ENCODE peak calls at places on chromosomes 1 and 21, in four cellular contexts. A is left ventricle myocardium inferior, C is brain microvascular endothelial cell, Q is GM12864. V is an unnamed sample.

GRCh38 chr1:31095298-31095981 is 29.9 kb upstream of the PUM1 start:
- DNase-seq in A (no peak), C (peak; percentile 24), Q (no peak), V (no peak)

GRCh38 chr1:9793291-9793690 is 30.5 kb downstream of the CLSTN1 start:
- DNase-seq in Q (no peak), A (no peak), C (no peak), V (peak; percentile 38)

GRCh38 chr1:192788184-192788583 is 20.7 kb upstream of the RGS2 start:
- DNase-seq in A (no peak), C (peak; percentile 87), Q (no peak), V (no peak)

GRCh38 chr1:25109527-25109926 is 122.8 kb downstream of the SYF2 start:
- DNase-seq in Q (no peak), A (no peak), C (no peak), V (no peak)

GRCh38 chr1:157992813-157993178 is 649 bp upstream of the KIRREL1 start:
- DNase-seq in A (no peak), Q (no peak), C (no peak), V (no peak)

GRCh38 chr1:29298175-29298720 is 61.9 kb downstream of the PTPRU start:
- DNase-seq in C (no peak), Q (no peak), A (no peak), V (no peak)

GRCh38 chr21:43025636-43026180 is 49.9 kb downstream of the CBS start:
- DNase-seq in A (no peak), Q (no peak), C (peak; percentile 59), V (no peak)

GRCh38 chr21:15729674-15730483 is at the start of gene USP25:
- DNase-seq in C (peak; percentile 48), Q (peak; percentile 22), A (peak; percentile 94), V (peak; percentile 94)

GRCh38 chr21:25735221-25735894 is 586 bp downstream of the GABPA start:
- DNase-seq in Q (peak; percentile 84), C (peak; percentile 85), A (peak; percentile 91), V (peak; percentile 96)

GRCh38 chr1:203592728-203593127 is 33.9 kb upstream of the ATP2B4 start:
- DNase-seq in C (no peak), A (no peak), Q (no peak), V (no peak)

GRCh38 chr1:195979646-195980045 is 628.6 kb downstream of the KCNT2 start:
- DNase-seq in C (no peak), Q (no peak), A (no peak), V (no peak)

GRCh38 chr1:58062635-58063034 is 483.9 kb downstream of the OMA1 start:
- DNase-seq in C (no peak), A (no peak), Q (no peak), V (no peak)

GRCh38 chr1:21574464-21575151 is 65.4 kb downstream of the ALPL start:
- DNase-seq in C (peak; percentile 51), Q (no peak), A (peak; percentile 77), V (no peak)

GRCh38 chr1:98781906-98782305 is 120.4 kb downstream of the SNX7 start:
- DNase-seq in C (no peak), A (no peak), Q (no peak), V (no peak)

GRCh38 chr21:33980276-33980916 is 64.8 kb upstream of the ATP5PO start:
- DNase-seq in Q (no peak), A (no peak), C (no peak), V (no peak)

GRCh38 chr1:223129229-223129851 is 13.7 kb downstream of the TLR5 start:
- DNase-seq in C (peak; percentile 25), A (peak; percentile 80), Q (no peak), V (peak; percentile 90)

GRCh38 chr1:53657891-53658396 is 81.0 kb downstream of the GLIS1 start:
- DNase-seq in Q (no peak), C (no peak), A (no peak), V (no peak)

GRCh38 chr1:163365186-163365585 is 43.4 kb downstream of the NUF2 start:
- DNase-seq in A (no peak), C (no peak), Q (no peak), V (no peak)

GRCh38 chr1:94886361-94886760 is 40.5 kb downstream of the CNN3 start:
- DNase-seq in C (no peak), Q (no peak), A (no peak), V (no peak)

GRCh38 chr1:50917128-50917795 is 42.8 kb downstream of the FAF1 start:
- DNase-seq in Q (peak; percentile 42), C (no peak), A (no peak), V (no peak)

GRCh38 chr1:109277434-109278204 is 5.3 kb downstream of the PSRC1 start:
- DNase-seq in Q (peak; percentile 46), C (peak; percentile 72), A (peak; percentile 78), V (peak; percentile 86)

GRCh38 chr1:88134983-88135921 is 548.8 kb upstream of the PKN2 start:
- DNase-seq in Q (no peak), C (no peak), A (no peak), V (no peak)

GRCh38 chr21:46111193-46111571 is 13.3 kb downstream of the COL6A2 start:
- DNase-seq in Q (no peak), C (no peak), A (no peak), V (no peak)

GRCh38 chr1:211667065-211667617 is 8.3 kb downstream of the NEK2 start:
- DNase-seq in A (no peak), C (no peak), Q (no peak), V (no peak)

GRCh38 chr1:63368131-63368530 is 704 bp downstream of the ALG6 start:
- DNase-seq in C (no peak), A (no peak), Q (no peak), V (no peak)

GRCh38 chr21:22791376-22791775 is 1793.2 kb downstream of the NCAM2 start:
- DNase-seq in C (no peak), A (no peak), Q (no peak), V (no peak)

GRCh38 chr21:43699933-43700599 is 18.9 kb upstream of the PDXK start:
- DNase-seq in Q (no peak), C (no peak), A (no peak), V (no peak)

GRCh38 chr1:66168919-66169725 is 364.8 kb upstream of the SGIP1 start:
- DNase-seq in C (no peak), A (no peak), Q (no peak), V (no peak)

GRCh38 chr1:24540906-24541710 is 14.8 kb upstream of the NCMAP start:
- DNase-seq in C (peak; percentile 46), A (no peak), Q (no peak), V (no peak)

GRCh38 chr1:6157528-6158174 is 22.5 kb downstream of the CHD5 start:
- DNase-seq in Q (no peak), A (no peak), C (peak; percentile 47), V (no peak)

GRCh38 chr1:87200875-87201638 is 127.6 kb upstream of the LMO4 start:
- DNase-seq in A (no peak), Q (no peak), C (no peak), V (no peak)

GRCh38 chr1:170126691-170127090 is 19.1 kb upstream of the NTMT2 start:
- DNase-seq in C (peak; percentile 91), Q (peak; percentile 49), A (no peak), V (no peak)

GRCh38 chr1:53689736-53690401 is 49.1 kb downstream of the GLIS1 start:
- DNase-seq in A (no peak), C (no peak), Q (no peak), V (no peak)

GRCh38 chr1:99580451-99580850 is 65.5 kb upstream of the PALMD start:
- DNase-seq in C (no peak), Q (no peak), A (peak; percentile 20), V (peak; percentile 74)

GRCh38 chr1:14300991-14301703 is 297.3 kb upstream of the KAZN start:
- DNase-seq in A (peak; percentile 61), Q (no peak), C (no peak), V (peak; percentile 84)

DNA sequence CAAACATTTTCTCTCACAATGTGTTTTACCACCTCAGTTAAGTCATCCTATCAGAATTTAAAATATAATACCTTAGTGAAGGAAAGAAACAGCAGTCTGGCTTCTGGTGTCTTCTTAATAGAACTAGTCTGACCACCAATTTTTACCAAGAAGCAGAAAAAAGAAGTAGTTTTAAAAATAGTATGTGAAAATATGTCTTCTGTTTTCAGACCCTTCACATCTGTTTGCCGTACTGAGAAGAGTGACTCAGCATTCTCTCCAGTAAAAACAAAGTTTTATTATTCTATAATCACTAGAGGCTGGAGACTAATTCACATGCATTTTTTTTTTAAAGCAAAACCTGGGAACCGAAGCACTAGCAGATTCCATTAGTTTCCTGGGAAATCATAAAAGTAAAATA is 163.8 kb downstream of the COL24A1 start:
- DNase-seq in Q (peak; percentile 44), C (peak; percentile 6), A (no peak), V (no peak)
- H3K4me3 ChIP-seq in Q (peak overlapping the region; percentile 25), C (no peak overlapping the region), A (peak overlapping the region; percentile 36), V (no peak overlapping the region)

GRCh38 chr1:155241069-155241679 is 14.1 kb downstream of the ENTREP3 start:
- DNase-seq in C (peak; percentile 75), Q (no peak), A (peak; percentile 41), V (peak; percentile 83)
- H3K4me3 ChIP-seq in C (peak overlapping the region; percentile 59), Q (peak overlapping the region; percentile 59), A (peak overlapping the region; percentile 63), V (peak overlapping the region; percentile 42)

DNA sequence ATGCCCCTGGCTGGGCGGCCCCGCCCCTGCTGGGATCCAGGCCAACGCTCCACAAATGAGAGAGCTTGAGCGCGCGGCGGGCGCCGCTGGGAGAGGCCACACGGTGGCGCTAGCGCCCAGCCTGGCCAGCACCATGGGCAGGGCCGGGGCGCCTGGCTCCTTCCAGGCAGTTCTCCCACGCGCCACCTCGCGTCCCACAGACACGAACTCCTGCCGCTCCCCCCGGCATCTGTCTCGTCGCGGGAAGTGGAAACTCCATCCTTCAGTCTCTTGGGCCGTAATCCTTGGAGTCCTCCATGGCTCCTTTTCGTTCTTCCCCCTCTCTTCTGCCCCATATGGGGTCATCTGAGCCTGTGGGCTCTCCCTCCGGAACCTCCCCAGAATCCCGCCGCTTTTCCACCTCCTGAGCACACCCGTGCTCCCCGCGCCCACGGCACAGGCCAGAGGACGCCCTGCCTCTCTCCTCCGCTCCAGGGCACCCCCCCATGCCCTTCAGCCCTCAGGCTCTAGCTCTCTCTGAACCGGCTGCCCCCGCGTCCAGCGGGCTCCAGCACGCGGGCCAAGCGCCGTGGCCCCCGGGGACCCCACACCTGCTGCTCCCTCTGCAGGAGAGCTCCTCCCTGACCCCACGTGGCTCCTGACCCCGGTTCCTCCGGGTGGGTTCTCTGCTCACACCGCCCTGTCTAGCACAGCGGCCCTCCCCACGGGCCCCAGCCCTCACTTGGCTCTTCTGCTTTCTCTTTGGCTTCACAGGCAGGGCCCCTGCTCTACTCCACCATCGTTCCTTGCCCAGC is 31.9 kb upstream of the EDN2 start:
- DNase-seq in C (peak; percentile 81), A (peak; percentile 91), Q (no peak), V (peak; percentile 91)
- H3K4me3 ChIP-seq in C (peak overlapping the region; percentile 46), A (peak overlapping the region; percentile 66), Q (peak overlapping the region; percentile 23), V (peak overlapping the region; percentile 50)

GRCh38 chr1:152049291-152050073 is 12.7 kb upstream of the S100A11 start:
- DNase-seq in C (no peak), A (no peak), Q (no peak), V (no peak)

GRCh38 chr1:152047954-152048640 is 11.3 kb upstream of the S100A11 start:
- DNase-seq in Q (peak; percentile 94), C (peak; percentile 99), A (peak; percentile 90), V (peak; percentile 96)

GRCh38 chr1:152048641-152048970 is 11.8 kb upstream of the S100A11 start:
- DNase-seq in A (no peak), C (no peak), Q (no peak), V (no peak)

GRCh38 chr1:152044386-152044785 is 7.6 kb upstream of the S100A11 start:
- DNase-seq in C (no peak), A (no peak), Q (no peak), V (no peak)

GRCh38 chr1:152047607-152047953 is 10.8 kb upstream of the S100A11 start:
- DNase-seq in A (no peak), Q (no peak), C (no peak), V (peak; percentile 86)
- H3K4me3 ChIP-seq in A (peak overlapping the region; percentile 43), Q (peak overlapping the region; percentile 20), C (peak overlapping the region; percentile 35), V (peak overlapping the region; percentile 29)

GRCh38 chr1:43147625-43148319 is 24.3 kb downstream of the EBNA1BP2 start:
- DNase-seq in Q (no peak), A (peak; percentile 63), C (peak; percentile 60), V (peak; percentile 70)
- H3K4me3 ChIP-seq in Q (no peak overlapping the region), A (peak overlapping the region; percentile 62), C (peak overlapping the region; percentile 62), V (peak overlapping the region; percentile 47)

V was measured in suprapubic skin.